ENCODE peak calls at places on chromosomes 2 and 18, in ten cellular contexts. V is ecto neural progenitor cell, R is NCI-H2029, Y is myocyte, D is colonic mucosa, Q is body of pancreas, C is NCI-H1105, L is astrocyte of the spinal cord, J is ovary, M is skeletal muscle cell. E is an unnamed sample.
A peak's percentile ranks its signal among the peaks of the same experiment; 100 is the strongest.

GRCh38 chr2:241851325-241852115 is 7.2 kb downstream of the PDCD1 start:
- DNase-seq in V (peak; percentile 55), M (no peak), J (no peak), D (no peak), Q (no peak), Y (no peak), L (no peak), R (no peak), C (no peak), E (peak; percentile 32)

GRCh38 chr2:235812185-235812670 is 318.4 kb downstream of the AGAP1 start:
- DNase-seq in Y (no peak), Q (no peak), D (no peak), C (no peak), R (no peak), L (no peak), V (no peak), M (no peak), J (no peak), E (no peak)

GRCh38 chr18:55398858-55399257 is 189.1 kb downstream of the TCF4 start:
- DNase-seq in Y (no peak), C (no peak), L (no peak), J (no peak), R (no peak), D (no peak), V (no peak), Q (no peak), M (no peak), E (no peak)

GRCh38 chr2:101219281-101219680 is 33.4 kb upstream of the CNOT11 start:
- DNase-seq in Q (no peak), V (no peak), C (no peak), D (no peak), J (no peak), Y (no peak), L (no peak), M (no peak), R (no peak), E (no peak)

GRCh38 chr2:38108907-38109731 is 33.2 kb upstream of the CYP1B1 start:
- DNase-seq in Q (no peak), D (no peak), L (no peak), R (no peak), J (no peak), C (no peak), V (no peak), M (no peak), Y (no peak), E (no peak)

GRCh38 chr18:76259726-76260125 is 235.3 kb downstream of the ZNF516 start:
- DNase-seq in Y (no peak), M (no peak), R (no peak), V (no peak), L (no peak), Q (no peak), D (no peak), C (no peak), J (peak; percentile 87), E (no peak)

GRCh38 chr2:100416397-100416938 is 1.0 kb downstream of the CHST10 start:
- DNase-seq in M (no peak), V (no peak), D (no peak), L (peak; percentile 3), Q (no peak), J (no peak), Y (no peak), R (no peak), C (no peak), E (peak; percentile 53)

GRCh38 chr18:22279741-22280452 is 110.5 kb downstream of the GATA6 start:
- DNase-seq in J (no peak), M (no peak), L (peak; percentile 22), Q (no peak), R (no peak), D (no peak), C (no peak), V (no peak), Y (no peak), E (no peak)

GRCh38 chr2:46460241-46460921 is 19.0 kb upstream of the TMEM247 start:
- DNase-seq in J (peak; percentile 67), R (no peak), C (no peak), D (no peak), V (no peak), M (no peak), Y (no peak), L (no peak), Q (peak; percentile 31), E (no peak)

GRCh38 chr2:205011031-205011430 is 465.8 kb downstream of the PARD3B start:
- DNase-seq in Y (no peak), V (no peak), C (no peak), Q (no peak), M (no peak), R (no peak), J (no peak), L (no peak), D (no peak), E (no peak)

GRCh38 chr18:62771494-62771893 is 56.2 kb downstream of the PHLPP1 start:
- DNase-seq in R (no peak), Q (no peak), M (no peak), C (no peak), Y (no peak), V (no peak), J (no peak), D (no peak), L (no peak), E (no peak)

GRCh38 chr18:12254137-12254819 is at the start of gene CIDEA:
- DNase-seq in C (peak; percentile 8), M (no peak), Q (no peak), V (peak; percentile 78), L (no peak), J (no peak), R (peak; percentile 1), D (no peak), Y (no peak), E (peak; percentile 88)

GRCh38 chr18:51032193-51032592 is 2.2 kb downstream of the SMAD4 start:
- DNase-seq in J (no peak), V (no peak), Y (no peak), M (no peak), R (no peak), D (no peak), L (no peak), Q (no peak), C (no peak), E (no peak)

E was measured in endodermal cell.